ENCODE peak calls at places on chromosomes 5 and 9, in six cellular contexts. B is HepG2, P is K562, A is GM12878, U is HCT116, N is SK-N-SH. H is an unnamed sample.

GRCh38 chr5:141084487-141084989 is 9.9 kb upstream of the PCDHB2 start:
- DNase-seq in B (peak; percentile 72), P (peak; percentile 7), A (no peak), U (no peak), N (peak; percentile 77), H (peak; percentile 44)

GRCh38 chr5:129771058-129771838 is 23.4 kb downstream of the MINAR2 start:
- DNase-seq in B (peak; percentile 59), P (peak; percentile 22), A (peak; percentile 4), U (peak; percentile 56), N (peak; percentile 27), H (peak; percentile 85)

GRCh38 chr5:82601085-82601484 is 322.9 kb upstream of the RPS23 start:
- DNase-seq in B (peak; percentile 22), P (no peak), A (no peak), U (no peak), N (no peak), H (no peak)

GRCh38 chr9:133979921-133980863 is 11.9 kb downstream of the VAV2 start:
- DNase-seq in B (no peak), P (no peak), A (no peak), U (no peak), N (peak; percentile 67), H (no peak)

GRCh38 chr9:34510032-34510431 is 12.8 kb downstream of the ENHO start:
- DNase-seq in B (no peak), P (no peak), A (no peak), U (no peak), N (no peak), H (no peak)

GRCh38 chr9:120855827-120856636 is 13.3 kb upstream of the PSMD5 start:
- DNase-seq in B (no peak), P (no peak), A (no peak), U (no peak), N (no peak), H (no peak)

GRCh38 chr5:69525490-69525889 is 32.9 kb downstream of the OCLN start:
- DNase-seq in B (no peak), P (no peak), A (no peak), U (no peak), N (no peak), H (no peak)

GRCh38 chr5:34898258-34898895 is 16.9 kb downstream of the RAD1 start:
- DNase-seq in B (peak; percentile 56), P (peak; percentile 69), A (no peak), U (peak; percentile 44), N (peak; percentile 53), H (peak; percentile 76)

GRCh38 chr9:33737811-33738606 is 57.4 kb upstream of the PRSS3 start:
- DNase-seq in B (peak; percentile 56), P (peak; percentile 16), A (no peak), U (peak; percentile 64), N (peak; percentile 59), H (peak; percentile 16)

GRCh38 chr5:148632978-148633377 is 21.3 kb downstream of the HTR4 start:
- DNase-seq in B (no peak), P (no peak), A (no peak), U (no peak), N (no peak), H (no peak)

GRCh38 chr5:6448622-6449464 is at the start of gene UBE2QL1:
- DNase-seq in B (no peak), P (no peak), A (no peak), U (no peak), N (peak; percentile 74), H (no peak)

GRCh38 chr5:157303667-157304327 is 37.9 kb downstream of the CYFIP2 start:
- DNase-seq in B (no peak), P (peak; percentile 35), A (no peak), U (no peak), N (no peak), H (no peak)

GRCh38 chr9:2729721-2730120 is 12.4 kb downstream of the KCNV2 start:
- DNase-seq in B (no peak), P (no peak), A (no peak), U (no peak), N (no peak), H (no peak)

GRCh38 chr5:173268750-173269580 is 34.0 kb upstream of the NKX2-5 start:
- DNase-seq in B (no peak), P (no peak), A (no peak), U (no peak), N (no peak), H (no peak)

GRCh38 chr5:10406636-10407035 is 35.0 kb upstream of the ROPN1L start:
- DNase-seq in B (no peak), P (no peak), A (no peak), U (no peak), N (no peak), H (no peak)

GRCh38 chr5:178281321-178281720 is 48.7 kb upstream of the PHYKPL start:
- DNase-seq in B (no peak), P (no peak), A (no peak), U (no peak), N (no peak), H (no peak)
- TF ChIP-seq JUND in B (no peak), P (no peak), A (no peak), U (no peak), N (no peak), H (no peak)

GRCh38 chr9:83130541-83130940 is 67.6 kb upstream of the RASEF start:
- DNase-seq in B (no peak), P (no peak), A (no peak), U (no peak), N (no peak), H (peak; percentile 61)
- TF ChIP-seq JUND in B (no peak), P (no peak), A (no peak), U (no peak), N (no peak), H (no peak)

GRCh38 chr5:57174128-57174849 is 430 bp downstream of the GPBP1 start:
- DNase-seq in B (no peak), P (no peak), A (no peak), U (no peak), N (no peak), H (peak; percentile 16)

GRCh38 chr5:57174850-57175525 is 1.1 kb downstream of the GPBP1 start:
- DNase-seq in B (no peak), P (no peak), A (no peak), U (no peak), N (peak; percentile 17), H (no peak)

GRCh38 chr5:57176350-57176857 is 2.5 kb downstream of the GPBP1 start:
- DNase-seq in B (no peak), P (no peak), A (no peak), U (no peak), N (no peak), H (peak; percentile 15)

GRCh38 chr5:57177479-57178156 is 3.8 kb downstream of the GPBP1 start:
- DNase-seq in B (no peak), P (no peak), A (no peak), U (no peak), N (no peak), H (no peak)

GRCh38 chr5:57175586-57175985 is 1.7 kb downstream of the GPBP1 start:
- DNase-seq in B (no peak), P (no peak), A (no peak), U (no peak), N (peak; percentile 15), H (no peak)
- TF ChIP-seq JUND in B (no peak), P (no peak), A (no peak), U (no peak), N (no peak), H (no peak)

GRCh38 chr9:129242971-129243561 is 65.0 kb upstream of the IER5L start:
- DNase-seq in B (no peak), P (no peak), A (no peak), U (no peak), N (no peak), H (no peak)
- TF ChIP-seq JUND in B (no peak), P (no peak), A (no peak), U (no peak), N (no peak), H (no peak)

DNA sequence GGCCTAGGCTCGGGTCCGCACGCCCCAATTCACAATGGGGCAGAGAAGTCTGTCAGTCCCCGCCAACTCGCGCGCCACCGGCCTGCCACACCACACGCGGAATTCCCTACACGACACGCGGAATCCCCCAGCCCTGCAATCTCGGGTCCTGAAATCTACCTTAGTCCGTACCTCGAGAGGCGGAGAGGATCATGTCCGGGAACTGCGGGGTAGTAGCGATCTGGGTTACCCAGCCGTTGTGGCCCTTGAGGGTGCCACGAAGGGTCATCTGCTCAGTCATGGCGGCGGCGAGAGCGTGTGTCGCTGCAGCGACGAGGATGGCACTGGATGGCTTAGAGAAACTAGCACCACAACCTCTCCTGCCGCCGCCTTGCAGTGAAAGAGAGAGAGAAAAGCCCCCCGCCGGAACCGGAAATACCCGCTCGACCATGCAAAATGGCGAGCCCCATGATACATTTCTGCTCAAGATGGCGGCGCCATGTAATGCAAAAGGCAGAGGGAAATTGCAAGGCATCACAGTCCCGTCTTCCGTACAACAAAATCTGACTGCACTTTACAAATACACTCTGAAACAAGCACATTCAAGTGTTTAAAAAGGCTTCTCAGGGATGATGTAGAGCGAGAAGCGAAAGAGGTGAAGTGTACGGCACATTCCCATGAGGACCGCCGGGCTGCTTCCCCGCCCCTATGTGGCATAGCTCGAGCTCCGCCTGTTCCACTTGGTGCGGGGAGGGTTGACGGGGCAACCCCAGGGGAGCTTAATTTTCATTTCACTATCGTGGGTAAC is at the start of gene RACK1:
- DNase-seq in B (peak; percentile 87), P (peak; percentile 67), A (peak; percentile 89), U (peak; percentile 81), N (peak; percentile 84), H (peak; percentile 94)
- TF ChIP-seq JUND in B (peak; percentile 68), P (no peak), A (peak; percentile 86), U (no peak), N (no peak), H (no peak)

GRCh38 chr9:93503381-93503780 is 50.0 kb upstream of the FAM120AOS start:
- DNase-seq in B (no peak), P (no peak), A (no peak), U (no peak), N (no peak), H (no peak)

GRCh38 chr9:93505518-93506123 is 52.2 kb upstream of the FAM120AOS start:
- DNase-seq in B (no peak), P (no peak), A (no peak), U (no peak), N (no peak), H (no peak)

GRCh38 chr9:93496285-93496684 is 42.9 kb upstream of the FAM120AOS start:
- DNase-seq in B (no peak), P (no peak), A (no peak), U (no peak), N (no peak), H (no peak)

GRCh38 chr9:93501406-93501805 is 48.0 kb upstream of the FAM120AOS start:
- DNase-seq in B (no peak), P (no peak), A (no peak), U (no peak), N (no peak), H (no peak)

DNA sequence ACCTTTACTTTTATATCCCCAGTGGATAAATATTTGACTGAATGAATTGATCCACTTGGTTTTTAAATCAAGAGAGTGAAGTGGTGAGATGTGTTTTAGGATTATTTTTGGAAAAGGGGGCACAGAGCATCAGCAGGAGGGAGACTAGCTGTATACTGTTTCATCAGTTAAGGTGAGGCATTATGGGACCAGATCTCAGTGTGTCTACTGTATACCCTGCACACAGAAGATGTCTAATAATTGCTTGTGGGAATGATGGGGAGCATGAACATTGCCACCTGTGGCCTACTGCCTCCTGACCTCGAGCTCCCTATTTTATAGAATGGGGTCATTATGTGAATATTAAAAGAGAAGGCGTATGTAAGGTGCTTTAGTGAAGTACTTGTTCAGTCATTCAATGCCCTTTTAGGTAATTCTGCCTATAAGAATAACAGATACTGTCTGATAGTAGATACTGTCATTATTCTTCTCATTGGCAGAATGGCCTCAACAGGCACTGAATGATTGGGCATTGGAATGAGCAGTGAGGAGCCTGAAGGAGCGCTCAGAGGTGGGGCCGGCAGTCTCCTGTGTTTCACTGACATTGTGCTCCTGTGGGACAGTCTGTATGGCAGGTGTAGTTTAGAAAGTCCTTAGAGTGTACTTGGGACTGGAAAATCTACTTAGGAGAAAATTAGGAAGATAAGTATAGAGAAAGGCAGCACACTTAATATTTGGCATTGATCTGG is 47.4 kb upstream of the FAM120AOS start:
- DNase-seq in B (no peak), P (no peak), A (no peak), U (no peak), N (no peak), H (no peak)
- TF ChIP-seq JUND in B (no peak), P (no peak), A (no peak), U (no peak), N (no peak), H (no peak)